ENCODE peak calls at places on chromosomes 16 and 17, in five cellular contexts. Y is GM12878, M is K562, J is SK-N-SH, W is HepG2. S is an unnamed sample.

GRCh38 chr16:57474671-57475661 is 11.3 kb downstream of the DOK4 start:
- DNase-seq in Y (no peak), M (no peak), J (no peak), W (no peak), S (no peak)

GRCh38 chr17:64074704-64075484 is 54.5 kb upstream of the ICAM2 start:
- DNase-seq in Y (no peak), M (no peak), J (no peak), W (peak; percentile 82), S (no peak)

GRCh38 chr17:58276423-58276822 is 4.3 kb downstream of the MPO start:
- DNase-seq in Y (no peak), M (peak; percentile 16), J (peak; percentile 33), W (no peak), S (no peak)

GRCh38 chr17:9001539-9001938 is 19.8 kb upstream of the NTN1 start:
- DNase-seq in Y (no peak), M (no peak), J (no peak), W (no peak), S (no peak)

GRCh38 chr17:16929757-16930520 is 42.0 kb downstream of the TNFRSF13B start:
- DNase-seq in Y (no peak), M (no peak), J (peak; percentile 16), W (no peak), S (no peak)

GRCh38 chr16:54462151-54462651 is 175.6 kb upstream of the IRX3 start:
- DNase-seq in Y (no peak), M (no peak), J (no peak), W (no peak), S (no peak)

GRCh38 chr17:76909971-76910760 is 42.0 kb downstream of the MGAT5B start:
- DNase-seq in Y (no peak), M (peak; percentile 67), J (no peak), W (peak; percentile 32), S (peak; percentile 91)

GRCh38 chr17:38667099-38667786 is 7.5 kb downstream of the EPOP start:
- DNase-seq in Y (no peak), M (peak; percentile 82), J (peak; percentile 88), W (peak; percentile 79), S (peak; percentile 51)

GRCh38 chr16:57760357-57761160 is 25.0 kb downstream of the KATNB1 start:
- DNase-seq in Y (no peak), M (no peak), J (no peak), W (no peak), S (no peak)

GRCh38 chr16:49352923-49353322 is 20.7 kb upstream of the C16orf78 start:
- DNase-seq in Y (no peak), M (peak; percentile 34), J (peak; percentile 46), W (peak; percentile 23), S (no peak)

GRCh38 chr16:84614914-84615813 is 2.7 kb downstream of the COTL1 start:
- DNase-seq in Y (no peak), M (no peak), J (no peak), W (no peak), S (no peak)

GRCh38 chr17:40110457-40110856 is 10.1 kb upstream of the NR1D1 start:
- DNase-seq in Y (no peak), M (no peak), J (peak; percentile 76), W (no peak), S (no peak)

GRCh38 chr16:67166035-67166882 is 1.7 kb downstream of the HSF4 start:
- DNase-seq in Y (no peak), M (no peak), J (no peak), W (no peak), S (no peak)

GRCh38 chr17:28643979-28644781 is 778 bp downstream of the BLTP2 start:
- DNase-seq in Y (no peak), M (peak; percentile 77), J (peak; percentile 67), W (peak; percentile 51), S (peak; percentile 60)

GRCh38 chr16:21283521-21284289 is 5.6 kb upstream of the CRYM start:
- DNase-seq in Y (no peak), M (no peak), J (peak; percentile 92), W (peak; percentile 51), S (peak; percentile 87)

GRCh38 chr17:42772945-42773289 is 332 bp upstream of the VPS25 start:
- DNase-seq in Y (no peak), M (no peak), J (no peak), W (no peak), S (no peak)

GRCh38 chr17:8995711-8996110 is 25.6 kb upstream of the NTN1 start:
- DNase-seq in Y (no peak), M (no peak), J (no peak), W (no peak), S (no peak)

GRCh38 chr16:80718480-80719220 is 85.7 kb downstream of the CDYL2 start:
- DNase-seq in Y (no peak), M (no peak), J (no peak), W (no peak), S (no peak)

GRCh38 chr17:14061666-14062560 is 7.4 kb upstream of the COX10 start:
- DNase-seq in Y (no peak), M (no peak), J (no peak), W (no peak), S (no peak)

GRCh38 chr17:40121191-40121885 is 433 bp upstream of the MSL1 start:
- DNase-seq in Y (no peak), M (peak; percentile 47), J (no peak), W (no peak), S (no peak)

GRCh38 chr17:35056013-35056412 is 7.5 kb downstream of the RFFL start:
- DNase-seq in Y (no peak), M (no peak), J (no peak), W (no peak), S (no peak)

GRCh38 chr17:81000631-81001357 is 9.2 kb downstream of the CHMP6 start:
- DNase-seq in Y (no peak), M (no peak), J (peak; percentile 41), W (peak; percentile 37), S (no peak)

GRCh38 chr17:17446666-17447155 is 30.1 kb upstream of the MED9 start:
- DNase-seq in Y (no peak), M (no peak), J (no peak), W (no peak), S (no peak)

GRCh38 chr16:30076276-30076791 is 540 bp downstream of the PPP4C start:
- DNase-seq in Y (no peak), M (peak; percentile 41), J (no peak), W (no peak), S (no peak)

GRCh38 chr17:35942588-35943186 is 826 bp downstream of the LYZL6 start:
- DNase-seq in Y (no peak), M (peak; percentile 44), J (no peak), W (no peak), S (no peak)

GRCh38 chr16:81189100-81189664 is 49.3 kb upstream of the BCO1 start:
- DNase-seq in Y (no peak), M (peak; percentile 42), J (peak; percentile 46), W (no peak), S (no peak)

GRCh38 chr17:13409455-13409854 is 192.3 kb downstream of the HS3ST3A1 start:
- DNase-seq in Y (no peak), M (no peak), J (no peak), W (no peak), S (no peak)

GRCh38 chr17:5584971-5585794 is 874 bp upstream of the NLRP1 start:
- DNase-seq in Y (no peak), M (no peak), J (no peak), W (no peak), S (no peak)

GRCh38 chr16:22671301-22672076 is 142.5 kb upstream of the HS3ST2 start:
- DNase-seq in Y (no peak), M (no peak), J (no peak), W (no peak), S (peak; percentile 48)

GRCh38 chr16:8885674-8886592 is 3.8 kb downstream of the LITAFD start:
- DNase-seq in Y (no peak), M (no peak), J (peak; percentile 69), W (peak; percentile 46), S (no peak)

GRCh38 chr16:89019511-89019910 is 42.5 kb upstream of the CBFA2T3 start:
- DNase-seq in Y (no peak), M (no peak), J (no peak), W (no peak), S (no peak)
- TF ChIP-seq TAF1 in Y (no peak), M (no peak), J (no peak), W (no peak), S (no peak)

DNA sequence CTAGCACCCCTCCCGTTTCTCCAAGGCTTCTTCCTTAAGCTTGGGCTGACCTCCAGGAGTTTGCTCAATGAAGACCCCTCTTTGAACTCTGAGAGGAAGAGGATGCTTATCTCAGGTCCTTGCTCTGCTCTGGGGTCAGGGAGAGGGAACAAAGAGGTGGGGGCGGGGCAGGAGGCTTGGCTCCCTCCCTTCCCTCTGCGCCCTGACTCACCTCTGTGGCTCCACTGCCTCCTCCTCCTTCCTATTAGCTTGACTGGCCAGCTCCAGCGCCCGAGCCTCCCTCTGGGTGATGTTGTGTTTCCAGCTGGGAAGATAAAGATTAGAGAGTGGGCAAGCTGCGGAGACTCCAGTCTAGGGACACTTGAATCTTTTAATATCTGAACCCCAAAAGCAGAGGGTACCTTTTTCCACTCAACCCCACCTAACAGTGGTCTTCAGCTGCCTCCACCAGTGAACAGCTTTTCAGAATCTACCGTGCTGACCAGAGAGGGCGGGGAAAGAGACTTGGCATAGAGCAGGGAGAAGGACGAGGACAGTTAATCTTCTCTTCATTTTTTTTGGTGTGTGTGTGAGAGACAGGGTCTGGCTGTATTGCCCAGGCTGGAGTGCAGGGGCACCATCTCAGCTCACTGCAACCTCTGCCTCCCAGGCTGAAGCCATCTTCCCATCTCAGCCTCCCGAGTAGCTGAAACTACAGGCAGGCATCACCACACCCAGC is 6.7 kb downstream of the GIP start:
- DNase-seq in Y (no peak), M (peak; percentile 77), J (no peak), W (peak; percentile 78), S (no peak)
- TF ChIP-seq YY1 in Y (no peak), M (no peak), J (peak; percentile 6), W (no peak), S (no peak)

GRCh38 chr16:27718767-27719445 is 169.0 kb downstream of the KATNIP start:
- DNase-seq in Y (no peak), M (no peak), J (peak; percentile 56), W (peak; percentile 77), S (no peak)
- TF ChIP-seq TAF1 in Y (no peak), M (no peak), J (no peak), W (no peak), S (no peak)

GRCh38 chr17:27429666-27430382 is 26.4 kb upstream of the KSR1 start:
- DNase-seq in Y (no peak), M (no peak), J (no peak), W (no peak), S (no peak)

GRCh38 chr17:27430383-27430840 is 25.8 kb upstream of the KSR1 start:
- DNase-seq in Y (no peak), M (no peak), J (no peak), W (no peak), S (no peak)

GRCh38 chr17:27428781-27429505 is 27.3 kb upstream of the KSR1 start:
- DNase-seq in Y (no peak), M (no peak), J (no peak), W (no peak), S (no peak)

GRCh38 chr17:27433521-27433920 is 22.7 kb upstream of the KSR1 start:
- DNase-seq in Y (no peak), M (no peak), J (no peak), W (no peak), S (no peak)

DNA sequence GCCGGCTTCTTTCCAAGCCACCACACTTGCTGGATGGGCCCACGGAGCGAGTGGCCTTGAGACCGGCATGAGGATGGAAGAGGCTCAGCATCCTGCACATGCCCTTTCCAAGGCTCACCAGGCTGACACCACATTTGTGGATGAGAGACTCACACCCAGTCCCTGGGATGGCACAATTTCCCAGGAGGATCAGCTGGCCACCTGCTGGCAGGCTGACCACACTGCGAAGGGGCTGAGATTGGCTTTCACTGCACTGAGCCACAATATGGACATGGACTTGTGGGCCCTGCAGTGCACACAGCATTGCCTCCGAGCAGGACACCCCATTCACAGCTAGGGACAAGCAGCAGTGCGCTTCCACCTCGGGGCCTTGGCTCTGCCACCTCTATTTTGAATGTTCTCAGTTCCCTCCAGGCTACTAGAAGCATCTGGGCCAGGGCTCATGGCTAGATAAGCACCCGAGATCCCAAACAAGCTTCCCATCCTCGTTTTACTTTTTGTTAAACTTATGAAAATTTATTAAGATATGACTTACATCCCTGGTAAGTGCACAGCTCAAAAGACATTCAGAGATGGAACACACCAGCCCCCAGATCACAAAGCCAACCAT is 25.3 kb upstream of the KSR1 start:
- DNase-seq in Y (no peak), M (peak; percentile 33), J (peak; percentile 70), W (peak; percentile 34), S (peak; percentile 61)
- TF ChIP-seq YY1 in Y (no peak), M (no peak), J (no peak), W (no peak), S (no peak)

S was measured in H1.